ENCODE peak calls at places on chromosomes 1 and 21, in five cellular contexts. D, N, Z, P and J are unnamed samples.

GRCh38 chr1:111332190-111332589 is 41.5 kb downstream of the CHIA start:
- DNase-seq in P (no peak), N (no peak), Z (no peak), D (no peak), J (no peak)

GRCh38 chr1:108767115-108767514 is 20.6 kb downstream of the STXBP3 start:
- DNase-seq in D (no peak), Z (no peak), N (no peak), P (no peak), J (no peak)

GRCh38 chr21:32611471-32611997 is 643 bp downstream of the CFAP298 start:
- DNase-seq in N (no peak), D (peak), Z (no peak), P (no peak), J (no peak)

GRCh38 chr1:183711691-183712401 is 58.7 kb upstream of the APOBEC4 start:
- DNase-seq in P (no peak), Z (no peak), N (no peak), D (no peak), J (no peak)

GRCh38 chr1:1462318-1462966 is 9.1 kb upstream of the ATAD3B start:
- DNase-seq in N (no peak), Z (no peak), P (peak), D (peak), J (no peak)

GRCh38 chr1:54053745-54054437 is 483 bp downstream of the TCEANC2 start:
- DNase-seq in Z (no peak), D (peak), N (no peak), P (no peak), J (no peak)

GRCh38 chr1:1199961-1200875 is 6.2 kb downstream of the TNFRSF18 start:
- DNase-seq in N (no peak), Z (no peak), P (no peak), D (no peak), J (no peak)

GRCh38 chr1:2962061-2962460 is 59.2 kb upstream of the ACTRT2 start:
- DNase-seq in N (no peak), Z (no peak), D (no peak), P (no peak), J (no peak)

GRCh38 chr21:34129971-34130597 is 56.7 kb downstream of the MRPS6 start:
- DNase-seq in Z (no peak), D (no peak), P (no peak), N (no peak), J (no peak)

GRCh38 chr1:210144736-210145135 is 87.9 kb upstream of the SERTAD4 start:
- DNase-seq in D (no peak), Z (no peak), N (no peak), P (no peak), J (no peak)

GRCh38 chr1:94543893-94544635 is 2.5 kb upstream of the F3 start:
- DNase-seq in D (no peak), N (no peak), P (no peak), Z (no peak), J (peak)

GRCh38 chr1:48572632-48573258 is 100.7 kb upstream of the SPATA6 start:
- DNase-seq in Z (peak), P (peak), D (peak), N (no peak), J (no peak)

GRCh38 chr1:230381564-230381963 is 44.6 kb downstream of the PGBD5 start:
- DNase-seq in P (no peak), N (no peak), D (no peak), Z (no peak), J (no peak)

GRCh38 chr1:151502035-151502728 is 9.0 kb upstream of the CGN start:
- DNase-seq in N (no peak), D (no peak), Z (no peak), P (no peak), J (no peak)

GRCh38 chr1:216563096-216563495 is 139.8 kb upstream of the USH2A start:
- DNase-seq in N (no peak), P (no peak), Z (no peak), D (no peak), J (no peak)

GRCh38 chr1:178532392-178532791 is 19.5 kb downstream of the TEX35 start:
- DNase-seq in Z (peak), N (no peak), D (peak), P (peak), J (peak)

GRCh38 chr1:207029991-207030521 is 2.5 kb downstream of the C1orf116 start:
- DNase-seq in P (no peak), N (no peak), Z (no peak), D (no peak), J (no peak)

GRCh38 chr1:201711811-201712210 is 117.1 kb upstream of the IPO9 start:
- DNase-seq in D (no peak), N (no peak), Z (no peak), P (no peak), J (no peak)

GRCh38 chr1:221991221-221991620 is 249.3 kb upstream of the DUSP10 start:
- DNase-seq in P (no peak), D (peak), Z (no peak), N (peak), J (no peak)

GRCh38 chr1:63915121-63915520 is 141.3 kb downstream of the ROR1 start:
- DNase-seq in Z (no peak), P (no peak), D (no peak), N (no peak), J (no peak)

GRCh38 chr1:76547916-76548315 is 319.4 kb upstream of the ST6GALNAC5 start:
- DNase-seq in D (no peak), Z (no peak), N (no peak), P (no peak), J (no peak)

GRCh38 chr1:185601189-185601588 is 133.0 kb upstream of the HMCN1 start:
- DNase-seq in N (no peak), P (no peak), D (no peak), Z (no peak), J (no peak)

GRCh38 chr1:174871886-174872285 is 127.9 kb upstream of the CACYBP start:
- DNase-seq in N (no peak), Z (no peak), D (no peak), P (no peak), J (no peak)

GRCh38 chr21:14842641-14843040 is 222.2 kb downstream of the NRIP1 start:
- DNase-seq in D (peak), Z (no peak), P (no peak), N (no peak), J (no peak)

GRCh38 chr1:204357551-204357950 is 2.2 kb downstream of the PLEKHA6 start:
- DNase-seq in Z (peak), D (no peak), N (no peak), P (no peak), J (no peak)

GRCh38 chr1:43505077-43505780 is 25.5 kb upstream of the PTPRF start:
- DNase-seq in P (no peak), D (no peak), Z (no peak), N (no peak), J (no peak)